ENCODE peak calls at places on chromosome 1, in eight cellular contexts. V is left colon; B is NCI-H1436; I is AG09319; U is activated CD4-positive, alpha-beta T cell treated with anti-CD3 and anti-CD28 coated beads, Interleukin-2, amount 10 ng/mL, durations not matched to agents 7 days and 5 days; N is H4; K is EH; X is T-helper 2 cell. M is an unnamed sample.

GRCh38 chr1:84782311-84782771 is 92.1 kb upstream of the SSX2IP start:
- DNase-seq in V (peak; percentile 82), B (peak; percentile 56), I (no peak), U (peak; percentile 78), N (no peak), K (peak; percentile 41), X (peak; percentile 64), M (peak; percentile 34)

GRCh38 chr1:2091611-2092604 is 41.7 kb downstream of the PRKCZ start:
- DNase-seq in V (peak; percentile 77), B (no peak), I (no peak), U (peak; percentile 64), N (no peak), K (peak; percentile 41), X (peak; percentile 19), M (no peak)

GRCh38 chr1:205015241-205015640 is 27.8 kb upstream of the CNTN2 start:
- DNase-seq in V (no peak), B (no peak), I (no peak), U (no peak), N (no peak), K (no peak), X (no peak), M (no peak)

GRCh38 chr1:108154323-108154722 is 45.8 kb downstream of the SLC25A24 start:
- DNase-seq in V (no peak), B (no peak), I (no peak), U (no peak), N (no peak), K (no peak), X (no peak), M (no peak)

GRCh38 chr1:9193226-9193625 is 41.3 kb upstream of the H6PD start:
- DNase-seq in V (no peak), B (no peak), I (no peak), U (no peak), N (no peak), K (no peak), X (no peak), M (no peak)

GRCh38 chr1:8985915-8986813 is 40.1 kb downstream of the SLC2A7 start:
- DNase-seq in V (peak; percentile 81), B (no peak), I (peak; percentile 78), U (no peak), N (peak; percentile 90), K (peak; percentile 99), X (no peak), M (no peak)

GRCh38 chr1:205604825-205605544 is 26.8 kb downstream of the ELK4 start:
- DNase-seq in V (no peak), B (no peak), I (peak; percentile 49), U (no peak), N (no peak), K (no peak), X (no peak), M (no peak)

GRCh38 chr1:119001181-119002018 is 13.3 kb upstream of the TBX15 start:
- DNase-seq in V (no peak), B (no peak), I (no peak), U (no peak), N (no peak), K (no peak), X (no peak), M (no peak)

GRCh38 chr1:181111559-181111958 is 23.1 kb downstream of the IER5 start:
- DNase-seq in V (no peak), B (no peak), I (no peak), U (no peak), N (no peak), K (peak; percentile 72), X (no peak), M (no peak)

GRCh38 chr1:31261916-31262315 is 22.2 kb upstream of the NKAIN1 start:
- DNase-seq in V (no peak), B (no peak), I (no peak), U (no peak), N (no peak), K (no peak), X (no peak), M (no peak)

GRCh38 chr1:108082741-108083562 is 117.2 kb downstream of the SLC25A24 start:
- DNase-seq in V (no peak), B (no peak), I (no peak), U (no peak), N (no peak), K (no peak), X (no peak), M (no peak)

GRCh38 chr1:179296831-179297377 is 3.3 kb downstream of the SOAT1 start:
- DNase-seq in V (no peak), B (no peak), I (no peak), U (no peak), N (no peak), K (no peak), X (peak; percentile 35), M (no peak)

GRCh38 chr1:237237721-237238120 is 195.7 kb downstream of the RYR2 start:
- DNase-seq in V (no peak), B (no peak), I (no peak), U (no peak), N (no peak), K (no peak), X (no peak), M (no peak)

GRCh38 chr1:109573785-109574184 is 25.4 kb downstream of the GNAI3 start:
- DNase-seq in V (no peak), B (no peak), I (no peak), U (no peak), N (no peak), K (no peak), X (no peak), M (no peak)

GRCh38 chr1:50332941-50333594 is 90.2 kb downstream of the DMRTA2 start:
- DNase-seq in V (peak; percentile 77), B (peak; percentile 57), I (no peak), U (peak; percentile 44), N (peak; percentile 39), K (peak; percentile 35), X (peak; percentile 44), M (peak; percentile 53)

GRCh38 chr1:192443616-192444015 is 126.8 kb downstream of the RGS21 start:
- DNase-seq in V (no peak), B (no peak), I (no peak), U (no peak), N (no peak), K (no peak), X (no peak), M (no peak)

GRCh38 chr1:6530504-6531160 is 23.7 kb downstream of the NOL9 start:
- DNase-seq in V (no peak), B (no peak), I (no peak), U (no peak), N (no peak), K (no peak), X (no peak), M (no peak)

M was measured in COLO829.